ENCODE peak calls at places on chromosomes 16 and 17, in five cellular contexts. B is A549, Q is tibial nerve, E is right cardiac atrium, F is Peyer's patch. X is an unnamed sample.

GRCh38 chr17:56441331-56441730 is 152.2 kb upstream of the NOG start:
- DNase-seq in F (no peak), E (no peak), B (peak; percentile 8), Q (no peak), X (no peak)

GRCh38 chr17:78997231-78997741 is 12.3 kb downstream of the CANT1 start:
- DNase-seq in F (no peak), Q (no peak), E (peak; percentile 65), B (no peak), X (no peak)

GRCh38 chr17:83152745-83153611 is 73.6 kb downstream of the METRNL start:
- DNase-seq in F (peak; percentile 45), Q (no peak), E (peak; percentile 89), B (no peak), X (peak; percentile 76)

GRCh38 chr17:37430051-37430591 is 23.4 kb downstream of the TADA2A start:
- DNase-seq in F (no peak), B (no peak), Q (no peak), E (no peak), X (no peak)

GRCh38 chr17:31320791-31321190 is 631 bp downstream of the EVI2A start:
- DNase-seq in Q (no peak), F (no peak), E (no peak), B (no peak), X (no peak)

GRCh38 chr17:4503283-4504005 is 4.8 kb downstream of the SPNS2 start:
- DNase-seq in Q (no peak), B (no peak), E (no peak), F (no peak), X (no peak)

GRCh38 chr16:66084306-66084705 is 282.2 kb upstream of the CDH5 start:
- DNase-seq in F (no peak), Q (no peak), E (no peak), B (no peak), X (no peak)

GRCh38 chr17:57138956-57139576 is 54.0 kb downstream of the AKAP1 start:
- DNase-seq in F (no peak), B (peak; percentile 19), E (no peak), Q (no peak), X (no peak)

GRCh38 chr17:27049104-27049784 is 244.7 kb upstream of the WSB1 start:
- DNase-seq in F (no peak), Q (no peak), B (no peak), E (no peak), X (no peak)

GRCh38 chr16:75267631-75268264 is 16.3 kb upstream of the BCAR1 start:
- DNase-seq in F (no peak), Q (no peak), E (peak; percentile 89), B (peak; percentile 75), X (no peak)

GRCh38 chr16:79484237-79484636 is 116.3 kb downstream of the MAF start:
- DNase-seq in F (no peak), E (no peak), B (no peak), Q (no peak), X (no peak)

GRCh38 chr17:63550816-63551639 is 751 bp downstream of the DCAF7 start:
- DNase-seq in B (peak; percentile 38), F (peak; percentile 28), Q (no peak), E (no peak), X (no peak)

GRCh38 chr16:51839697-51840462 is 688.8 kb upstream of the SALL1 start:
- DNase-seq in F (no peak), Q (no peak), B (peak; percentile 65), E (no peak), X (no peak)

GRCh38 chr17:45147102-45147580 is 1.1 kb upstream of the HEXIM1 start:
- DNase-seq in B (no peak), E (no peak), F (peak; percentile 58), Q (peak; percentile 62), X (peak; percentile 90)

GRCh38 chr16:23509763-23510153 is 536 bp downstream of the GGA2 start:
- DNase-seq in Q (no peak), F (peak; percentile 35), B (no peak), E (no peak), X (no peak)

GRCh38 chr16:67648088-67648763 is 3.3 kb downstream of the CARMIL2 start:
- DNase-seq in Q (no peak), B (no peak), E (no peak), F (no peak), X (no peak)

GRCh38 chr16:47884131-47884725 is 271.6 kb downstream of the ABCC12 start:
- DNase-seq in Q (no peak), F (no peak), E (no peak), B (no peak), X (no peak)

GRCh38 chr17:36842231-36842630 is 95.0 kb upstream of the LHX1 start:
- DNase-seq in E (no peak), Q (no peak), F (no peak), B (no peak), X (no peak)

GRCh38 chr17:9900744-9901143 is 4.3 kb downstream of the RCVRN start:
- DNase-seq in Q (no peak), F (no peak), E (no peak), B (no peak), X (no peak)

GRCh38 chr16:17433577-17433960 is 37.2 kb downstream of the XYLT1 start:
- DNase-seq in Q (no peak), B (no peak), E (no peak), F (no peak), X (no peak)

GRCh38 chr17:41547921-41548843 is 20.1 kb upstream of the KRT19 start:
- DNase-seq in B (peak; percentile 95), E (peak; percentile 75), F (no peak), Q (no peak), X (no peak)

GRCh38 chr17:2138318-2138717 is 83.4 kb downstream of the HIC1 start:
- DNase-seq in Q (no peak), E (no peak), F (peak; percentile 51), B (no peak), X (no peak)

GRCh38 chr16:30142672-30143346 is 19.8 kb upstream of the MAPK3 start:
- DNase-seq in Q (no peak), E (peak; percentile 7), F (no peak), B (peak; percentile 39), X (no peak)

DNA sequence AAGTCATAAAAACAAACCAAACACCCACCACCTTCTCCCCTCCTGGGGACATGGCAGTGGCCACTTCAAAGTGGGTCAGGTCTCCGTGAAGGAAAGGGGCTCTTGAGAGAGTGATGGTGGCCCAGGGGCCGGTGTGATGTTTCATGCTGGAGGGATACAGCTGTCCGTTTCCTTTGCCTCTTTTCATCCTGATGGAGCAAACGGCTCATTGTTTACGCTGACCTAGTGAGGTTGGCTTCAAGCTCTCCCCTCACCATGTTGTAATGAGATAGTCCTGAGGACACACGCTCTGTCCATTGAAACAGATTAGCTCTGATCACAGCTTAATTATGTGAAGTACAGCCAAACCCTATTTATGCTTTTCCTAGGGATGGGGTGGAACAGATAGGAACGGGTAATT is 34.2 kb downstream of the CDH13 start:
- DNase-seq in Q (no peak), B (no peak), F (no peak), E (no peak), X (no peak)
- H3K4me3 ChIP-seq in Q (no peak overlapping the region), B (no peak overlapping the region), F (no peak overlapping the region), E (no peak overlapping the region), X (no peak overlapping the region)

DNA sequence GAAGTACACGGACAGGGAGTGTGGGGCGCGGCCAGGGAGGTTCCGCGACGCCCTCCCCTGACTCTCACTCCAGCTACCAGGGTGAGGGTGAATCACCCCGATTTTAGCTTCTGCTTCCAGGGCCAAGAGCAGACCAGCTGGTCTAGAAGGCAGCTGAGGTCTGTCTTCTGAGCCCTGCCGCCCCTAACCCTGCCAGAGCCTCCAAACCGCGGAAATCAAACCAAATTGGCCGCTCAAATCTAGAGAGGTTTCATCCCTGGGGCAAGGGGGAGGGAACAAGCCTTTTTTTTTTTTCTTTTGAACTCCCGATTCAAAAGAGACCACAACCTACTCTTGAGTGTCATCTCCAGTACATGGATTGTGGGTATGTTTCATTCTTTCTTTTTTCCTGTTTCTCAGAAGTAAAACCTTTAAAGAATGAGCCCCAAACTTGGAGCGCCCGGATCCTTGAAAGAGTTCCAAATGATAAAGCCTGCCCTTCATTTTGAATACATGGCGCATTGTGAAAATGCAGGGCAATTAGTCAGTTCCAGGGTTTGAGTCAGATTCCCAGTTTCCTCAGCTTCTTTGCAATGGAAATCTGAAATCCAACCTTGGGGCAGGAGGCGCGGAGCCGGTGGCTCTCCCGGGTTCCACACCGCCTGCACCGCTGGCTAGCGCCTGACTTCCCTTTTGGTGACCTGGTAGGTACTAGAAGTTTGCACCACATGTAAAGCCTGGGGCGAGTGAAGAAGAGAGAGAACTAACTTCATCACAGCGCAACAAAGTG is 16.5 kb upstream of the ZFHX3 start:
- DNase-seq in Q (no peak), B (no peak), F (no peak), E (peak; percentile 72), X (no peak)
- H3K4me3 ChIP-seq in Q (peak overlapping the region; percentile 19), B (peak overlapping the region; percentile 9), F (no peak overlapping the region), E (peak overlapping the region; percentile 33), X (peak overlapping the region; percentile 48)

DNA sequence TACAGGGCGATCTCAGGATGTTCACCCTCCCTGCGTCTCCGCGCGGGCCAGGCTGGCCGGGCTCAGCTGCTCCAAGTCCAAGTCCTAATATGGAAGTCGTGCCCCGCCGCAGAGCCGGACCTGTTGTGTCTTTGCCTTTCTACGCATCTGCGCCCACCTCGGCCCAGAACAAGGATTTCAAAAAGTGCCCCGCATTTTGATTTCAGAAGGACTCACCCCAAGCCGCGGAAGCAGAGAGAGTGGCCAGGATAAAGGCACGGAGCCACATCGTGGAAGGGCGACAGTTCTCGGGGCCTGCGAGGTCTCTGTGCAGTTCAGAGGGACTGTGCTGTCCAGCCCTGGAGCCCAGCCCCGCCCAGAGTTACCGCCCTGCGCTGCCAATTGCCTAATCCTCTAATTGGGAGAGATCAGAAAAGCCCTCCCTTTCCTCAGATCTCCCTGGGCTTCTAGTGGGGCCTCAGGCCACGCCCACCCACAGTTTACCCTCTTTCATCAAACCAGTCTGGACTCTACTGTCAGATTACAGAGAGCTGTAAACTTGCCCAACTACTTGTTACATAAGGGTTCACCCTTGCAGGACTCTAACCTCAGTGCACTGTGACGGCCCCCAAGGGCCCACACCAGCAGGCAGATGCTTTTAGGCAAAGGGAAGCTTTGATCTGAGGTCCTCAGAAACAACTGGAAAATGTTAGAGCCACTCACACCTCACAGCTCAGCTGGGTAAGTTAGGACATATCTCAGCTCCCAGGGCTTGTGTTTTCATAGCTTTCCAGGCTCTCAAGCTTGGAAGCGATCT is at the start of gene CES1:
- DNase-seq in F (no peak), B (peak; percentile 34), Q (peak; percentile 63), E (peak; percentile 94), X (peak; percentile 85)
- H3K4me3 ChIP-seq in F (no peak within 1 kb of the TSS), B (peak within 1 kb of the TSS; percentile 36), Q (no peak within 1 kb of the TSS), E (no peak within 1 kb of the TSS), X (no peak within 1 kb of the TSS)

GRCh38 chr17:74875970-74876593 is 3.3 kb upstream of the FDXR start:
- DNase-seq in F (no peak), Q (no peak), E (peak; percentile 25), B (no peak), X (no peak)

GRCh38 chr17:74873874-74874614 is 1.2 kb upstream of the FDXR start:
- DNase-seq in B (peak; percentile 78), Q (no peak), E (peak; percentile 59), F (no peak), X (no peak)

GRCh38 chr17:74875155-74875969 is 2.6 kb upstream of the FDXR start:
- DNase-seq in F (no peak), E (peak; percentile 23), B (no peak), Q (no peak), X (no peak)

GRCh38 chr17:74873036-74873873 is 461 bp upstream of the FDXR start:
- DNase-seq in B (peak; percentile 100), Q (peak; percentile 100), F (peak; percentile 100), E (peak; percentile 99), X (peak; percentile 99)

DNA sequence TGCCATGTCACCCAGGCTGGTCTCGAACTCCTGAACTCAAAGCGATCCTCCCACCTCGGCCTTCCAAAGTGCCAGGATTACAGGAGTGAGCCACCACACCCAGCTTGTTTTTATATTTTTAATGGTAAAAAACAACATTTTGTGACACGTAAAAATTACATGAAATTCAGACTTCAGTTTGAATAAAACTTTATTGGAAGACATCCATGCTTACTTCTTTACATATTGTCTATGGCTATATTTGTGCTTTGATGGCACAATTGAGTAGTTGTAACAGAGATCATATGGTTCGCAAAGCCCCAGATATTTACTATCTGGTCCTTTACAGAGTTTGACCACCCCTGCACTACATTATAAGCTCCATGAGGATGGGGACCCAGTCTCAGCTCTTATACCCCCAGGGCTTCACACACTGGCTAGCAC is 1.8 kb upstream of the FDXR start:
- DNase-seq in F (no peak), E (no peak), B (no peak), Q (no peak), X (no peak)
- H3K4me3 ChIP-seq in F (no peak overlapping the region), E (no peak overlapping the region), B (no peak overlapping the region), Q (no peak overlapping the region), X (no peak overlapping the region)

X was measured in spleen.